ENCODE peak calls at places on chromosomes 3 and 15, in nine cellular contexts. N is HuH-7.5; Z is GM04503; C is GM20000; K is H7; P is nephron progenitor cell; I is EH; R is activated T-helper 1 cell treated with anti-CD3 and anti-CD28 coated beads, Interleukin-12 subunit alpha, Interleukin-12 subunit beta, Interleukin-2, Interleukin-4 antibody, amounts not matched to agents 30 ng/mL and 10 ng/mL and 1 ng/mL, durations not matched to agents 14 hours and 24 hours and 36 hours; F is AG10803. M is an unnamed sample.
A peak's percentile ranks its signal among the peaks of the same experiment; 100 is the strongest.

GRCh38 chr15:58590236-58590635 is 158.4 kb downstream of the LIPC start:
- DNase-seq in K (no peak), N (no peak), Z (no peak), R (no peak), I (no peak), C (no peak), F (no peak), P (no peak), M (no peak)

GRCh38 chr3:153289334-153289808 is 127.3 kb downstream of the RAP2B start:
- DNase-seq in C (no peak), N (no peak), Z (no peak), I (peak; percentile 74), R (no peak), F (peak; percentile 39), P (no peak), K (no peak), M (peak; percentile 31)

GRCh38 chr3:150215616-150216015 is 192.5 kb upstream of the TSC22D2 start:
- DNase-seq in I (peak; percentile 74), K (no peak), C (no peak), F (no peak), Z (no peak), R (no peak), P (no peak), N (no peak), M (no peak)

GRCh38 chr3:184154909-184155643 is at the start of gene DVL3:
- DNase-seq in N (peak; percentile 78), F (peak; percentile 73), R (peak; percentile 51), P (peak; percentile 77), K (peak; percentile 96), I (peak; percentile 79), C (peak; percentile 96), Z (no peak), M (peak; percentile 58)

GRCh38 chr3:12232785-12233317 is 56.0 kb upstream of the PPARG start:
- DNase-seq in C (no peak), R (no peak), P (no peak), Z (no peak), N (no peak), F (no peak), K (no peak), I (no peak), M (no peak)

GRCh38 chr3:100966049-100966471 is 27.2 kb downstream of the ABI3BP start:
- DNase-seq in F (peak; percentile 70), Z (no peak), K (no peak), N (no peak), I (no peak), R (no peak), C (no peak), P (no peak), M (no peak)

GRCh38 chr15:71476823-71477222 is 333.5 kb upstream of the NR2E3 start:
- DNase-seq in F (no peak), K (no peak), C (no peak), Z (no peak), R (no peak), I (no peak), N (no peak), P (no peak), M (no peak)

GRCh38 chr3:150348500-150348899 is 59.6 kb upstream of the TSC22D2 start:
- DNase-seq in F (peak; percentile 94), K (no peak), C (no peak), I (peak; percentile 96), N (no peak), Z (peak; percentile 94), P (no peak), R (no peak), M (peak; percentile 64)

GRCh38 chr3:53227993-53228885 is 27.6 kb downstream of the TKT start:
- DNase-seq in K (peak; percentile 41), I (no peak), P (no peak), Z (no peak), N (no peak), F (no peak), C (no peak), R (no peak), M (no peak)

GRCh38 chr3:146747928-146748327 is 142.8 kb upstream of the PLSCR5 start:
- DNase-seq in F (peak; percentile 75), R (no peak), C (no peak), K (no peak), Z (peak; percentile 42), P (no peak), I (peak; percentile 77), N (no peak), M (peak; percentile 82)

GRCh38 chr15:42145546-42146455 is 10.6 kb downstream of the PLA2G4F start:
- DNase-seq in N (no peak), C (no peak), K (peak; percentile 36), Z (no peak), P (no peak), F (no peak), R (no peak), I (no peak), M (no peak)

GRCh38 chr15:66923438-66923881 is 141.9 kb upstream of the SMAD3 start:
- DNase-seq in C (peak; percentile 16), P (peak; percentile 55), I (no peak), K (peak; percentile 82), Z (no peak), N (peak; percentile 67), F (no peak), R (peak; percentile 10), M (peak; percentile 39)

GRCh38 chr3:69505770-69506407 is 120.0 kb upstream of the FRMD4B start:
- DNase-seq in P (no peak), C (no peak), F (no peak), I (no peak), N (no peak), R (no peak), K (no peak), Z (no peak), M (no peak)

GRCh38 chr3:101942356-101942755 is 93.0 kb downstream of the NFKBIZ start:
- DNase-seq in R (no peak), N (no peak), Z (no peak), F (peak; percentile 48), P (no peak), C (no peak), I (peak; percentile 73), K (no peak), M (no peak)

GRCh38 chr3:192825657-192826200 is 91.9 kb downstream of the MB21D2 start:
- DNase-seq in I (peak; percentile 26), N (no peak), R (no peak), Z (no peak), F (peak; percentile 70), K (no peak), P (no peak), C (no peak), M (peak; percentile 84)

GRCh38 chr15:31303434-31304073 is 23.1 kb upstream of the KLF13 start:
- DNase-seq in Z (no peak), C (no peak), R (no peak), P (no peak), N (no peak), I (no peak), K (peak; percentile 87), F (peak; percentile 9), M (no peak)

M was measured in A673.